ENCODE peak calls at places on chromosomes 4 and X, in ten cellular contexts. T is mucosa of descending colon, O is esophagus muscularis mucosa, B is BE2C, M is SK-N-SH, Z is ovary, Q is psoas muscle, C is tibial artery, N is heart left ventricle, D is prostate gland. L is an unnamed sample. For H3K4me1, the result is how much of the 10 kb centered on the place peaks cover.

GRCh38 chrX:38318606-38319005 is 8.7 kb downstream of the RPGR start:
- DNase-seq in T (no peak), O (no peak), B (no peak), M (no peak), Z (no peak), Q (no peak), C (no peak), N (no peak), D (peak), L (no peak)

GRCh38 chrX:97806238-97806637 is 922.5 kb downstream of the RPA4 start:
- DNase-seq in T (no peak), O (no peak), B (no peak), M (no peak), Z (no peak), Q (no peak), C (no peak), N (no peak), D (no peak), L (no peak)

GRCh38 chrX:134727363-134727762 is 69.1 kb upstream of the PLAC1 start:
- DNase-seq in T (no peak), O (no peak), B (no peak), M (no peak), Z (no peak), Q (no peak), C (no peak), N (no peak), D (no peak), L (no peak)

GRCh38 chrX:14344172-14344940 is 185.0 kb upstream of the GLRA2 start:
- DNase-seq in T (no peak), O (no peak), B (no peak), M (no peak), Z (no peak), Q (no peak), C (no peak), N (no peak), D (no peak), L (no peak)

GRCh38 chr4:42816189-42816588 is 76.3 kb upstream of the GRXCR1 start:
- DNase-seq in T (no peak), O (no peak), B (no peak), M (no peak), Z (no peak), Q (no peak), C (no peak), N (no peak), D (no peak), L (no peak)

GRCh38 chrX:1601768-1602085 is 10.3 kb downstream of the AKAP17A start:
- DNase-seq in T (peak), O (no peak), B (no peak), M (no peak), Z (no peak), Q (no peak), C (no peak), N (no peak), D (no peak), L (no peak)

GRCh38 chr4:183111452-183111885 is 12.4 kb downstream of the WWC2 start:
- DNase-seq in T (no peak), O (no peak), B (no peak), M (no peak), Z (no peak), Q (no peak), C (no peak), N (no peak), D (no peak), L (no peak)

GRCh38 chr4:20878806-20879205 is 178.5 kb downstream of the PACRGL start:
- DNase-seq in T (no peak), O (no peak), B (peak), M (no peak), Z (no peak), Q (no peak), C (no peak), N (no peak), D (no peak), L (no peak)

GRCh38 chr4:169249214-169249973 is 21.4 kb downstream of the SH3RF1 start:
- DNase-seq in T (no peak), O (no peak), B (no peak), M (no peak), Z (no peak), Q (no peak), C (no peak), N (no peak), D (no peak), L (no peak)

GRCh38 chr4:83728191-83728590 is 192.3 kb downstream of the GPAT3 start:
- DNase-seq in T (no peak), O (no peak), B (no peak), M (no peak), Z (no peak), Q (no peak), C (no peak), N (no peak), D (no peak), L (no peak)

GRCh38 chr4:158845166-158846041 is 76.6 kb downstream of the FNIP2 start:
- DNase-seq in T (no peak), O (no peak), B (no peak), M (no peak), Z (no peak), Q (no peak), C (no peak), N (no peak), D (no peak), L (no peak)

GRCh38 chr4:175514174-175514573 is 297.9 kb downstream of the GPM6A start:
- DNase-seq in T (no peak), O (no peak), B (no peak), M (no peak), Z (no peak), Q (no peak), C (no peak), N (no peak), D (no peak), L (no peak)

GRCh38 chr4:82268050-82268825 is 105.6 kb downstream of the HNRNPD start:
- DNase-seq in T (no peak), O (no peak), B (peak), M (peak), Z (peak), Q (peak), C (peak), N (peak), D (peak), L (no peak)

GRCh38 chr4:39514888-39515401 is 12.3 kb downstream of the UGDH start:
- DNase-seq in T (peak), O (no peak), B (no peak), M (no peak), Z (peak), Q (no peak), C (no peak), N (no peak), D (peak), L (no peak)

GRCh38 chr4:103011378-103012025 is 8.0 kb downstream of the SLC9B1 start:
- DNase-seq in T (peak), O (no peak), B (no peak), M (no peak), Z (no peak), Q (no peak), C (no peak), N (no peak), D (no peak), L (no peak)

GRCh38 chr4:142923619-142924018 is 77.5 kb upstream of the INPP4B start:
- DNase-seq in T (no peak), O (no peak), B (no peak), M (no peak), Z (no peak), Q (no peak), C (no peak), N (no peak), D (no peak), L (no peak)

GRCh38 chr4:7641712-7642111 is 207.0 kb upstream of the PSAPL1 start:
- DNase-seq in T (no peak), O (no peak), B (no peak), M (no peak), Z (no peak), Q (no peak), C (no peak), N (no peak), D (no peak), L (no peak)

GRCh38 chrX:23784487-23785301 is 1.7 kb downstream of the SAT1 start:
- DNase-seq in T (no peak), O (no peak), B (no peak), M (no peak), Z (no peak), Q (no peak), C (no peak), N (no peak), D (no peak), L (no peak)

GRCh38 chrX:17814059-17814458 is 47.0 kb downstream of the RAI2 start:
- DNase-seq in T (no peak), O (no peak), B (no peak), M (no peak), Z (no peak), Q (no peak), C (no peak), N (no peak), D (no peak), L (no peak)

GRCh38 chrX:11273544-11273943 is 19.7 kb upstream of the AMELX start:
- DNase-seq in T (no peak), O (no peak), B (no peak), M (no peak), Z (no peak), Q (no peak), C (no peak), N (no peak), D (no peak), L (no peak)

GRCh38 chrX:53990201-53990600 is 54.1 kb downstream of the PHF8 start:
- DNase-seq in T (no peak), O (no peak), B (no peak), M (no peak), Z (no peak), Q (no peak), C (no peak), N (no peak), D (no peak), L (no peak)

GRCh38 chr4:25157071-25157470 is 3.2 kb downstream of the SEPSECS start:
- DNase-seq in T (no peak), O (no peak), B (no peak), M (no peak), Z (no peak), Q (no peak), C (no peak), N (no peak), D (no peak), L (no peak)

GRCh38 chr4:112817933-112818921 is 181.3 kb downstream of the LARP7 start:
- DNase-seq in T (peak), O (peak), B (peak), M (peak), Z (peak), Q (peak), C (peak), N (peak), D (no peak), L (peak)

GRCh38 chr4:177118596-177118995 is 191.1 kb upstream of the NEIL3 start:
- DNase-seq in T (no peak), O (no peak), B (no peak), M (peak), Z (peak), Q (peak), C (peak), N (peak), D (no peak), L (no peak)

GRCh38 chrX:129783176-129783776 is 3.5 kb downstream of the SASH3 start:
- DNase-seq in T (no peak), O (no peak), B (no peak), M (no peak), Z (no peak), Q (no peak), C (no peak), N (no peak), D (no peak), L (no peak)
- H3K4me3 ChIP-seq in T (no peak), O (no peak), B (no peak), M (no peak), Z (no peak), Q (no peak), C (no peak), N (no peak), D (no peak), L (no peak)

GRCh38 chr4:73851293-73851692 is 1.8 kb upstream of the PF4V1 start:
- DNase-seq in T (no peak), O (no peak), B (no peak), M (no peak), Z (no peak), Q (no peak), C (no peak), N (no peak), D (no peak), L (no peak)
- H3K4me1 ChIP-seq in T (under half), O (under half), B (under half), M (under half), Z (under half), Q (under half), C (under half), N (under half), D (under half), L (under half)

GRCh38 chr4:11079171-11079570 is 349.5 kb downstream of the HS3ST1 start:
- DNase-seq in T (no peak), O (no peak), B (no peak), M (no peak), Z (no peak), Q (no peak), C (no peak), N (no peak), D (no peak), L (no peak)
- TF ChIP-seq CTCF in T (no peak), O (no peak), B (no peak), M (no peak), Z (no peak), Q (no peak), C (no peak), N (no peak), D (no peak), L (no peak)

GRCh38 chrX:12974217-12974796 is 603 bp upstream of the TMSB4X start:
- DNase-seq in T (peak), O (no peak), B (no peak), M (peak), Z (peak), Q (peak), C (peak), N (peak), D (no peak), L (no peak)

GRCh38 chrX:12973561-12974216 is 1.2 kb upstream of the TMSB4X start:
- DNase-seq in T (peak), O (no peak), B (no peak), M (no peak), Z (peak), Q (no peak), C (no peak), N (peak), D (no peak), L (no peak)

GRCh38 chrX:12971282-12972003 is 3.5 kb upstream of the TMSB4X start:
- DNase-seq in T (peak), O (no peak), B (no peak), M (no peak), Z (peak), Q (peak), C (peak), N (peak), D (no peak), L (no peak)

GRCh38 chrX:12972239-12972638 is 2.7 kb upstream of the TMSB4X start:
- DNase-seq in T (no peak), O (no peak), B (no peak), M (no peak), Z (no peak), Q (no peak), C (no peak), N (no peak), D (no peak), L (no peak)

DNA sequence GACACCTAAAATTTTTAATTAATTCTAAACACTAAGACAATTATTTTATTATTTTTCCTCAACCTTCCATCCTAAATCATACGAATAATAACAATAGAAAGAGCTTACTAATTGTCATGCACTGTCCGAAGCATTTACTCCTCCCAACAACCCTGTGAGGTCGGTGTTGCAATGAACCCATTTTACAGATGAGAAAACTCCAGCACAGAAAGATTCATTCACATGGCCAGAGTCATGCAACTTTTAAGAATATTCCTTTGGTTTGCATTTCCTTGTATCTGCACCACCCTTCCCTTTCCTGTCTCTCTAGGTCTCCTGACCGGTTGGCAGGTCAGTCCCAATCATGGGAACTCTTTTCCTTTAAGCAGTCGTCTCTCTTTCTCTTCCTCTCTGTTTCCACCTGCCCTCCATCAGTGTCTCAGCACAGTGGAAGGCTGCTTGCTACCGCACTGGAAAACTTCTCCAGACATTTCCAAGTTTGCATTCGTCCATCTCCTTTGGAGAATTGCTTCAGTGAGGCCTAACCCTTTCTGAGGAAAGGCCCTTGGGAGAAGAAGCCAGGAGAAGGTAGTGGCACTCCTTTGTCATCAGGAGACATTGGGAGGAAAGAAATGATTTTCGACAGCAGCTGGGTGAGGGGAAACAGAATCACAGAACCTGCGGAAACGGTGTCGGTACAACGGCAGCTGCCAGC is 1.9 kb upstream of the TMSB4X start:
- DNase-seq in T (no peak), O (no peak), B (no peak), M (no peak), Z (no peak), Q (no peak), C (no peak), N (no peak), D (no peak), L (no peak)
- H3K4me3 ChIP-seq in T (no peak), O (peak), B (no peak), M (no peak), Z (no peak), Q (peak), C (no peak), N (peak), D (no peak), L (peak)

DNA sequence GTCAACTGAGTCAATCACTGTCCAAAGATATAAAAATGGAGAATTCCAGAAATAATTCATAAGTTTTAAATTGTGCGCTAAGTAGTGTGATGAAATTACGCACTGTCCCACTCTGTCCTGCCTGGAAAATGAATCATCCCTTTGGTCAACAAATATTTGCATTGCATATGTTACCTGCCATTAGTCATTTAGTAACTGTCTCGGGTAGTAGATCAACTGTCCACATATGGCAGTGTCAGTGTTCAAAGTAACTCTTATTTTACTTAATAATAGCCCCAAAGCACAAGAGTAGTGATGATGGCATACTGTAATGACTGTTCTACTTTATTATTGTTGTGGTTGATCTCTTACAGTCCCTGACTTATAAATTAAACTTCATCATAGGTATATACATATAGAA is 3.4 kb downstream of the YTHDC1 start:
- DNase-seq in T (no peak), O (no peak), B (no peak), M (no peak), Z (no peak), Q (no peak), C (no peak), N (no peak), D (no peak), L (no peak)
- H3K4me1 ChIP-seq in T (under half), O (half or more), B (under half), M (under half), Z (under half), Q (half or more), C (under half), N (under half), D (under half), L (half or more)

GRCh38 chr4:40550900-40551546 is 78.6 kb downstream of the RBM47 start:
- DNase-seq in T (no peak), O (no peak), B (no peak), M (no peak), Z (no peak), Q (no peak), C (no peak), N (no peak), D (peak), L (no peak)
- TF ChIP-seq CTCF in T (no peak), O (peak), B (peak), M (peak), Z (peak), Q (no peak), C (peak), N (no peak), D (no peak), L (peak)

DNA sequence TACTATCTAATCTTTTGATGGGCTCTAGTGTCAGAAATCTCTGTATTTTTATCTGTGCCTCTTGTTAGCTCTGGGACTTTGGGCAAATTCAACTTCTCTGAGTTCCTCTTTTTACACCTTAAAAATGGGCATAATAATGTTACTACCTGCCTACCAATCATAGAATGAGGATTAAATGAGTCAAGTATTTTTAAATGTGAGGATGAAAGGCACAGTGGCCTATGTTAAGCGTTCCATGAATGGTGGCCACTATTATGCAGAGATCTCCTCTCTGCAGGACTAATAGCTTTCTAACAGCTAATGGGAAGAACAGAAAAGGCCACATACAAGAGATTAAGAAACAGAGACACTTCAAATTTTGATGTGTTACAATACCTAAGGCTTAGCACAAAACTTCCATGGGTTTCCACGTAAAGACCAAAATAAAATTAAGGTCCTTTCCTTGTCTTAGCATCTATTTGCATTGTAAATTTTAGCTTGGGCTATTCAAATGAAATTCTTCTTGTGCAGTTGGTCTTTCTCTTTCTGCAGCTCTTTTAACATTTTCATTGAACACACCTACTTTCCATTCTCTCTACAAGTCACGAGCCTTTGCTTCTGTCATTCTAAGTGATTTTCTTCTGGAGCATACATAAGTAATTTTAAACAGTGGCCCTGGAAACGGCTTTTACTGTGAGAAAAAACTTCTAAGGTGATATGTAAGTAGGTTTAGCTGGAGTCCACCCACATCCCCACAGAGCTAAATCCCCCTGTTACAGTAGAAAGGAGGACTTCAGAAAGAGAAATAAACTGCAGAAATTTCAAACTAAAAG is 117.9 kb upstream of the MED14 start:
- DNase-seq in T (no peak), O (no peak), B (no peak), M (no peak), Z (no peak), Q (no peak), C (no peak), N (no peak), D (no peak), L (no peak)
- H3K4me3 ChIP-seq in T (no peak), O (no peak), B (no peak), M (no peak), Z (no peak), Q (no peak), C (no peak), N (no peak), D (no peak), L (no peak)

GRCh38 chr4:2829321-2829932 is 14.2 kb upstream of the ADD1 start:
- DNase-seq in T (peak), O (no peak), B (peak), M (peak), Z (no peak), Q (no peak), C (no peak), N (peak), D (no peak), L (no peak)
- H3K4me1 ChIP-seq in T (under half), O (under half), B (under half), M (under half), Z (under half), Q (under half), C (under half), N (under half), D (under half), L (under half)

DNA sequence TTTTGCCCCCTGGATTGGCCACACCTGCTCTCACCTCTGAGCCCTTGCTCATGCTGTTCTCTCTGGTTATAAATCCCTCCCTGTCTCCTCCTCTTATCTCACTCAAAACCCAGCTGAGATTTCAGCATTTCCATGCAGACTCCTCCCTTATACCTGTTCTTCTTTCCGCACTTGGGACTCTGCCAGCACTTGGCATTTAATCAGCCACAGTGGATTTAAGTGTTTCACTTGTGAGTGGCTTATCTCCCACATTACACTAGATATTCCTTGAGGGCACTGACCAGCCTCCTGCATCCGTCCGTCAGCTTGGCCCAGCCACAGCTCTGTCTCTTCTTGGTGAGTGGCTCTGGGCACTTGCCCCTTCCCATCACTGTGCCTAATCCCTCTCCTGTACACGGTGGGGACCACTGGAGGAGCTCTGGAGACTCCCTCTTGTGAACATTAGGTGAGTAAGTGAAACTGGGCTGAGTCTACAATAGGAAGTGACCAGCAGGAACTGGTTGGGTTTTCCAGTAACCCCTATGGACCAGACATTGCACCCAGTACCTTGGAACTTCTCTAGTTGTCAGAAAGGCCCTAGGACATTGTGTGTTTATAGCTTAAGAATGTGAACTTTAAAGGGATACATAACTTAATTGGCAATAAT is 19.9 kb downstream of the FGFBP1 start:
- DNase-seq in T (no peak), O (no peak), B (no peak), M (peak), Z (no peak), Q (no peak), C (no peak), N (no peak), D (no peak), L (no peak)
- TF ChIP-seq CTCF in T (no peak), O (no peak), B (no peak), M (no peak), Z (no peak), Q (no peak), C (no peak), N (no peak), D (no peak), L (no peak)